ENCODE peak calls at places on chromosomes 7 and 10, in ten cellular contexts. R is HEK293T; J is fibroblast of pulmonary artery; B is SW480; H is stimulated activated CD4-positive, alpha-beta T cell treated with anti-CD3 and anti-CD28 coated beads, Interleukin-4, amount 100 ng/mL, for 24 hours; C is hypothalamus; D is ACHN; Q is activated T-cell treated with anti-CD3 and anti-CD28 coated beads for 24 hours; L is heart right ventricle; E is GM04504. F is an unnamed sample.

GRCh38 chr10:15370212-15370740 is 813 bp downstream of the FAM171A1 start:
- DNase-seq in R (peak), J (peak), B (no peak), H (peak), C (no peak), D (peak), Q (peak), L (peak), E (no peak), F (no peak)

GRCh38 chr10:83612050-83612449 is 527.3 kb upstream of the GHITM start:
- DNase-seq in R (no peak), J (peak), B (no peak), H (no peak), C (no peak), D (no peak), Q (no peak), L (no peak), E (peak), F (peak)

GRCh38 chr7:64887756-64888508 is 15.1 kb upstream of the ZNF273 start:
- DNase-seq in R (no peak), J (no peak), B (peak), H (peak), C (no peak), D (no peak), Q (no peak), L (no peak), E (no peak), F (no peak)

GRCh38 chr7:6502886-6503285 is 48.4 kb downstream of the GRID2IP start:
- DNase-seq in R (no peak), J (no peak), B (no peak), H (no peak), C (no peak), D (no peak), Q (no peak), L (no peak), E (no peak), F (no peak)

GRCh38 chr7:2309889-2310331 is 4.3 kb downstream of the SNX8 start:
- DNase-seq in R (no peak), J (peak), B (peak), H (no peak), C (no peak), D (peak), Q (no peak), L (no peak), E (no peak), F (no peak)

GRCh38 chr7:132443776-132444520 is 132.3 kb downstream of the PLXNA4 start:
- DNase-seq in R (no peak), J (no peak), B (no peak), H (no peak), C (no peak), D (no peak), Q (no peak), L (no peak), E (no peak), F (no peak)

GRCh38 chr10:101694674-101695403 is at the start of gene FBXW4:
- DNase-seq in R (peak), J (peak), B (peak), H (peak), C (peak), D (peak), Q (peak), L (peak), E (no peak), F (no peak)

GRCh38 chr7:85719981-85720963 is 533.4 kb upstream of the SEMA3D start:
- DNase-seq in R (no peak), J (peak), B (no peak), H (no peak), C (no peak), D (peak), Q (no peak), L (no peak), E (peak), F (peak)

GRCh38 chr10:9786101-9786500 is 1231.6 kb upstream of the CELF2 start:
- DNase-seq in R (no peak), J (peak), B (no peak), H (no peak), C (no peak), D (no peak), Q (no peak), L (no peak), E (no peak), F (no peak)

GRCh38 chr10:76738991-76739390 is 898.6 kb downstream of the KCNMA1 start:
- DNase-seq in R (no peak), J (no peak), B (no peak), H (no peak), C (no peak), D (no peak), Q (no peak), L (no peak), E (no peak), F (no peak)

GRCh38 chr10:17022898-17023297 is 106.7 kb downstream of the CUBN start:
- DNase-seq in R (no peak), J (peak), B (no peak), H (no peak), C (no peak), D (no peak), Q (no peak), L (no peak), E (no peak), F (no peak)

GRCh38 chr7:66921396-66921917 is 432 bp downstream of the TMEM248 start:
- DNase-seq in R (peak), J (peak), B (peak), H (peak), C (peak), D (peak), Q (no peak), L (peak), E (peak), F (no peak)

GRCh38 chr10:89978081-89978480 is 276.7 kb downstream of the KIF20B start:
- DNase-seq in R (no peak), J (no peak), B (no peak), H (no peak), C (no peak), D (no peak), Q (no peak), L (no peak), E (no peak), F (no peak)

GRCh38 chr7:148700693-148701092 is 2.0 kb downstream of the CUL1 start:
- DNase-seq in R (no peak), J (peak), B (peak), H (peak), C (no peak), D (peak), Q (peak), L (peak), E (no peak), F (no peak)

GRCh38 chr7:44057181-44057848 is 8.1 kb downstream of the PGAM2 start:
- DNase-seq in R (no peak), J (no peak), B (no peak), H (no peak), C (no peak), D (no peak), Q (no peak), L (no peak), E (no peak), F (no peak)

GRCh38 chr7:7265057-7265456 is 82.7 kb downstream of the C1GALT1 start:
- DNase-seq in R (no peak), J (peak), B (no peak), H (no peak), C (no peak), D (no peak), Q (no peak), L (no peak), E (no peak), F (no peak)

GRCh38 chr10:113169111-113169510 is 219.1 kb downstream of the TCF7L2 start:
- DNase-seq in R (no peak), J (no peak), B (no peak), H (no peak), C (no peak), D (no peak), Q (no peak), L (no peak), E (no peak), F (no peak)

GRCh38 chr10:90650858-90651257 is 207.0 kb downstream of the HTR7 start:
- DNase-seq in R (no peak), J (no peak), B (no peak), H (no peak), C (no peak), D (no peak), Q (no peak), L (no peak), E (no peak), F (no peak)

GRCh38 chr10:70198696-70199466 is 28.6 kb upstream of the SAR1A start:
- DNase-seq in R (no peak), J (peak), B (no peak), H (no peak), C (no peak), D (no peak), Q (no peak), L (no peak), E (no peak), F (no peak)

GRCh38 chr10:44183667-44184632 is 200.9 kb downstream of the CXCL12 start:
- DNase-seq in R (no peak), J (peak), B (no peak), H (no peak), C (no peak), D (no peak), Q (no peak), L (no peak), E (no peak), F (peak)

GRCh38 chr7:30135551-30136271 is 925 bp downstream of the MTURN start:
- DNase-seq in R (peak), J (peak), B (peak), H (peak), C (peak), D (peak), Q (peak), L (peak), E (peak), F (no peak)

GRCh38 chr7:149261321-149261828 is 621 bp upstream of the ZNF783 start:
- DNase-seq in R (no peak), J (peak), B (peak), H (peak), C (no peak), D (peak), Q (no peak), L (peak), E (peak), F (peak)

GRCh38 chr7:128215281-128215680 is 25.8 kb upstream of the LEP start:
- DNase-seq in R (no peak), J (peak), B (no peak), H (no peak), C (no peak), D (no peak), Q (no peak), L (no peak), E (peak), F (peak)

F was measured in AG09309.